ENCODE peak calls at places on chromosomes 16 and 17, in five cellular contexts. Q is HCT116, C is K562, V is H1, R is SK-N-SH. U is an unnamed sample.

GRCh38 chr17:50973557-50974494 is 107.7 kb upstream of the TOB1 start:
- DNase-seq in Q (no peak), C (no peak), V (no peak), R (no peak), U (no peak)

GRCh38 chr16:8861563-8862308 is 7.1 kb downstream of the CARHSP1 start:
- DNase-seq in Q (no peak), C (no peak), V (no peak), R (no peak), U (no peak)

GRCh38 chr16:81647527-81647926 is 131.6 kb upstream of the PLCG2 start:
- DNase-seq in Q (peak), C (peak), V (no peak), R (no peak), U (no peak)

GRCh38 chr16:85847036-85847435 is 47.5 kb downstream of the COX4I1 start:
- DNase-seq in Q (no peak), C (no peak), V (no peak), R (no peak), U (no peak)

GRCh38 chr17:18262641-18263040 is 2.2 kb downstream of the MIEF2 start:
- DNase-seq in Q (no peak), C (no peak), V (no peak), R (no peak), U (no peak)

GRCh38 chr17:80678621-80679020 is 134.0 kb downstream of the RPTOR start:
- DNase-seq in Q (no peak), C (no peak), V (no peak), R (no peak), U (no peak)

GRCh38 chr17:332023-332422 is 20.6 kb downstream of the RPH3AL start:
- DNase-seq in Q (no peak), C (no peak), V (no peak), R (no peak), U (no peak)

GRCh38 chr17:13592427-13592826 is 9.3 kb downstream of the HS3ST3A1 start:
- DNase-seq in Q (no peak), C (no peak), V (no peak), R (no peak), U (no peak)

GRCh38 chr17:21193031-21193430 is 20.9 kb downstream of the TMEM11 start:
- DNase-seq in Q (no peak), C (no peak), V (no peak), R (no peak), U (no peak)

GRCh38 chr17:77383613-77384608 is 243.1 kb downstream of the SEC14L1 start:
- DNase-seq in Q (no peak), C (no peak), V (no peak), R (no peak), U (no peak)

GRCh38 chr16:2535644-2536021 is 2.2 kb upstream of the PDPK1 start:
- DNase-seq in Q (no peak), C (no peak), V (no peak), R (no peak), U (no peak)

GRCh38 chr16:82082543-82083244 is 47.6 kb downstream of the HSD17B2 start:
- DNase-seq in Q (peak), C (no peak), V (no peak), R (no peak), U (no peak)

GRCh38 chr16:15592324-15592723 is 50.6 kb downstream of the MARF1 start:
- DNase-seq in Q (no peak), C (no peak), V (no peak), R (no peak), U (no peak)

GRCh38 chr17:77045441-77046041 is 95.2 kb upstream of the SEC14L1 start:
- DNase-seq in Q (no peak), C (no peak), V (no peak), R (no peak), U (no peak)

GRCh38 chr16:56990407-56991286 is 1.3 kb downstream of the NLRC5 start:
- DNase-seq in Q (no peak), C (no peak), V (no peak), R (no peak), U (no peak)

GRCh38 chr16:84484579-84485254 is 19.7 kb downstream of the MEAK7 start:
- DNase-seq in Q (peak), C (peak), V (peak), R (peak), U (peak)

GRCh38 chr17:42107597-42108576 is 4.6 kb downstream of the DHX58 start:
- DNase-seq in Q (peak), C (peak), V (peak), R (peak), U (peak)

GRCh38 chr16:11052080-11052808 is 107.9 kb downstream of the CLEC16A start:
- DNase-seq in Q (no peak), C (no peak), V (no peak), R (no peak), U (no peak)

GRCh38 chr17:72373910-72374741 is 253.3 kb downstream of the SOX9 start:
- DNase-seq in Q (no peak), C (no peak), V (no peak), R (peak), U (no peak)

GRCh38 chr17:55294042-55294751 is 29.4 kb downstream of the HLF start:
- DNase-seq in Q (no peak), C (no peak), V (no peak), R (no peak), U (no peak)

GRCh38 chr17:8359769-8360168 is 16.7 kb downstream of the KRABD2 start:
- DNase-seq in Q (no peak), C (peak), V (no peak), R (no peak), U (no peak)

GRCh38 chr17:19727466-19728113 is 11.2 kb upstream of the SLC47A2 start:
- DNase-seq in Q (no peak), C (no peak), V (no peak), R (no peak), U (peak)

GRCh38 chr16:19997734-19998133 is 76.0 kb downstream of the GPR139 start:
- DNase-seq in Q (no peak), C (no peak), V (no peak), R (no peak), U (peak)

GRCh38 chr16:76729525-76729924 is 452.3 kb downstream of the CNTNAP4 start:
- DNase-seq in Q (no peak), C (no peak), V (no peak), R (no peak), U (no peak)

GRCh38 chr16:52068447-52069074 is 478.4 kb downstream of the TOX3 start:
- DNase-seq in Q (no peak), C (no peak), V (peak), R (peak), U (peak)

GRCh38 chr16:55123652-55124051 is 193.0 kb downstream of the IRX5 start:
- DNase-seq in Q (no peak), C (no peak), V (no peak), R (no peak), U (no peak)

GRCh38 chr17:66667491-66668030 is 167.4 kb upstream of the CACNG5 start:
- DNase-seq in Q (no peak), C (no peak), V (no peak), R (no peak), U (no peak)

GRCh38 chr17:61000911-61001310 is 323.3 kb downstream of the BCAS3 start:
- DNase-seq in Q (no peak), C (no peak), V (no peak), R (no peak), U (no peak)

GRCh38 chr16:49129935-49130334 is 151.7 kb downstream of the CBLN1 start:
- DNase-seq in Q (no peak), C (no peak), V (no peak), R (no peak), U (no peak)

GRCh38 chr17:50139950-50140885 is 10.3 kb upstream of the SAMD14 start:
- DNase-seq in Q (peak), C (peak), V (peak), R (peak), U (peak)

GRCh38 chr17:37527249-37527851 is 37.7 kb downstream of the DUSP14 start:
- DNase-seq in Q (peak), C (peak), V (peak), R (peak), U (peak)

GRCh38 chr17:7014261-7014994 is 2.0 kb downstream of the RNASEK start:
- DNase-seq in Q (peak), C (peak), V (peak), R (peak), U (peak)

GRCh38 chr17:14156689-14157088 is 80.0 kb downstream of the CDRT15 start:
- DNase-seq in Q (no peak), C (no peak), V (no peak), R (no peak), U (no peak)

GRCh38 chr17:78661092-78661770 is 84.0 kb upstream of the DNAH17 start:
- DNase-seq in Q (no peak), C (no peak), V (no peak), R (no peak), U (peak)

GRCh38 chr16:86566966-86567700 is 504 bp downstream of the FOXC2 start:
- DNase-seq in Q (no peak), C (no peak), V (peak), R (no peak), U (no peak)

GRCh38 chr17:56897646-56898424 is 16.0 kb downstream of the TRIM25 start:
- DNase-seq in Q (no peak), C (no peak), V (no peak), R (no peak), U (no peak)

GRCh38 chr17:56903560-56903959 is 10.3 kb downstream of the TRIM25 start:
- DNase-seq in Q (no peak), C (no peak), V (no peak), R (no peak), U (no peak)

GRCh38 chr17:56899403-56899802 is 14.4 kb downstream of the TRIM25 start:
- DNase-seq in Q (no peak), C (no peak), V (no peak), R (no peak), U (no peak)

GRCh38 chr17:56898874-56899273 is 15.0 kb downstream of the TRIM25 start:
- DNase-seq in Q (no peak), C (peak), V (no peak), R (no peak), U (no peak)

DNA sequence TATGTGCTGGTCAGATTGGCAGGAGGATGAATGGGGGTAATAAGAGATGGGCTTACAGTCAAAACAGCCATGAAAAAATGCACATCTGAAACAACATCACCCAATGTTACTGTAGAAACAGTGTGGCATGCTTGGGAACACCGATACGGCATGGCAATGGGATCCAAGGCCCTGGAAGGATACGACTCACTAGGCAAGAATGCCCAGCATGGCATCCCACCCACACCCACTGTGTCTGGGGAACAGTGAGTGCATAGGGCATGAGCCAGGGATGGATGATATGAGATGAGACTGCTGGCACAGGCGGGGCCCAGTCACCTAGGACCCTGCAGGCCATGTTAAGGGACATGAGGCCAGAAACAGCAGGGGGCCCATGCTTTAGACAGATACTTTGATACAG is 11.5 kb downstream of the TRIM25 start:
- DNase-seq in Q (no peak), C (no peak), V (no peak), R (no peak), U (no peak)
- TF ChIP-seq JUND in Q (peak), C (no peak), V (no peak), R (peak), U (no peak)

DNA sequence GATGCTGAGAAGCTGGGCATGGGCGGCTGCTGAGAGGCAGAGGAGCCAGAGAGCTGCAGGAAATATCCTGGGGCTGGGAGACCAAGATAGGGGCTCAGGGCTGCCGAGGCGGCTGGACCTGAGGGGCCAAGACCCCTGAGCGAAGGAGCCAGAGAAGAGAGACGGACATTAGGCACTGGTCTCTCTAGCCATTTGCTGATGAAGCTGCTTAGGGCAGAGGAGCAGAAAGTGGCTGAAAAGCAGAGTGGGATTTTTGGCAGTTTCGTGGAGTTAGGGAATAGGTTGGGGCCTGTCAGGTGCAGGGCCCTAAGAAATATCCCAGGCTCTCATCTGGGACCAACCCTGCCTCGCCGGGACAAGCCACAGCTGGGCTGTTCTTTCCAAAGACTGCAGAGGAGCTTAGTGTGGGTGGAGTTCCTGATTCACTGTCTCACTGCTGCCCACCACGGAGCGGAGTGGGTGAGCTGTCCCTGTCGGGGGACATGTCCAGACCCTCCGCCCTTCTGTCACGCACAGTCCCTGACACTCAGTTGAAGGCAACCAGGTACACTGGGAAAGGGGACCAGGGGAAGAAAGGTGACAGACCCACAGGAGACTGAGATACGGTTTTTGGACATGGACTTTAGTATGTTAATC is 11.3 kb upstream of the DNASE1 start:
- DNase-seq in Q (no peak), C (peak), V (peak), R (peak), U (no peak)
- TF ChIP-seq JUND in Q (no peak), C (no peak), V (no peak), R (no peak), U (no peak)

GRCh38 chr17:59366040-59366757 is 34.7 kb downstream of the YPEL2 start:
- DNase-seq in Q (no peak), C (no peak), V (peak), R (no peak), U (peak)
- TF ChIP-seq JUND in Q (no peak), C (no peak), V (no peak), R (no peak), U (no peak)

GRCh38 chr16:66198641-66199040 is 167.8 kb upstream of the CDH5 start:
- DNase-seq in Q (no peak), C (no peak), V (no peak), R (no peak), U (no peak)

GRCh38 chr16:66193543-66194229 is 172.8 kb upstream of the CDH5 start:
- DNase-seq in Q (no peak), C (no peak), V (peak), R (no peak), U (no peak)

GRCh38 chr16:66197668-66198278 is 168.7 kb upstream of the CDH5 start:
- DNase-seq in Q (no peak), C (no peak), V (no peak), R (no peak), U (no peak)

GRCh38 chr16:66196770-66197169 is 169.7 kb upstream of the CDH5 start:
- DNase-seq in Q (no peak), C (no peak), V (peak), R (no peak), U (no peak)

GRCh38 chr16:66194866-66195265 is 171.6 kb upstream of the CDH5 start:
- DNase-seq in Q (no peak), C (no peak), V (no peak), R (no peak), U (no peak)
- TF ChIP-seq JUND in Q (no peak), C (no peak), V (no peak), R (no peak), U (no peak)

GRCh38 chr16:73170587-73170986 is 122.7 kb upstream of the ZFHX3 start:
- DNase-seq in Q (no peak), C (no peak), V (no peak), R (peak), U (peak)

GRCh38 chr16:73173396-73173795 is 125.5 kb upstream of the ZFHX3 start:
- DNase-seq in Q (no peak), C (no peak), V (no peak), R (no peak), U (no peak)

GRCh38 chr16:73171901-73172619 is 124.1 kb upstream of the ZFHX3 start:
- DNase-seq in Q (no peak), C (no peak), V (no peak), R (peak), U (no peak)

GRCh38 chr16:73172621-73173312 is 124.8 kb upstream of the ZFHX3 start:
- DNase-seq in Q (no peak), C (peak), V (peak), R (peak), U (peak)

GRCh38 chr16:73171380-73171779 is 123.5 kb upstream of the ZFHX3 start:
- DNase-seq in Q (no peak), C (no peak), V (no peak), R (peak), U (peak)
- TF ChIP-seq JUND in Q (no peak), C (no peak), V (no peak), R (no peak), U (no peak)

GRCh38 chr16:72832640-72833039 is 215.3 kb downstream of the ZFHX3 start:
- DNase-seq in Q (no peak), C (peak), V (peak), R (peak), U (peak)
- TF ChIP-seq JUND in Q (no peak), C (no peak), V (no peak), R (no peak), U (no peak)

DNA sequence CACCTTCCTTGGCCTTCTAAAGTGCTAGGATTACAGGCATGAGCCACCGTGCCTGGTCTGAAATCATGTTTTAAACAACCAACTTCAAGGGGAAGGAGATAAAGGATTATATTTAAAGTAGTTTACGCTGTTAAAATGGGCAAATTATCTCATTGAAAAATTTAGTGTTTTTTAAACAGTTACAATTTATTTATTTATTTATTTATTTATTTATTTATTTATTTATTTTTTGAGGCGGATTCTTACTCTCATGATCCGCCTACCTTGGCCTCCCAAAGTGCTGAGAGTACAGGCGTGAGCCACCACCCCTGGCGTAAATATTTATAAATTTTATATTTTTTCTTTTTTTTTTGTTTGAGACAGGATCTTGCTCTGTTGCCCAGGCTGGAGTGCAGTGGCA is 22.2 kb downstream of the CDK12 start:
- DNase-seq in Q (no peak), C (no peak), V (no peak), R (no peak), U (no peak)
- TF ChIP-seq JUND in Q (no peak), C (no peak), V (no peak), R (no peak), U (no peak)

U was measured in T47D.